ENCODE peak calls at places on chromosome 6, in six cellular contexts. J is IMR-90, U is suprapubic skin, A is HCT116, F is body of pancreas, W is neural progenitor cell. Z is an unnamed sample.

GRCh38 chr6:119390276-119390793 is 40.8 kb upstream of the MAN1A1 start:
- DNase-seq in J (no peak), U (no peak), A (no peak), F (no peak), W (no peak), Z (no peak)

GRCh38 chr6:168563656-168564055 is 122.7 kb downstream of the SMOC2 start:
- DNase-seq in J (no peak), U (no peak), A (no peak), F (no peak), W (no peak), Z (no peak)

GRCh38 chr6:170131351-170131750 is 159.5 kb downstream of the DLL1 start:
- DNase-seq in J (no peak), U (peak; percentile 37), A (no peak), F (no peak), W (no peak), Z (no peak)

GRCh38 chr6:167566711-167567141 is 241.8 kb downstream of the TTLL2 start:
- DNase-seq in J (no peak), U (no peak), A (no peak), F (no peak), W (no peak), Z (peak; percentile 66)

GRCh38 chr6:156807028-156807427 is 29.9 kb downstream of the ARID1B start:
- DNase-seq in J (no peak), U (no peak), A (no peak), F (no peak), W (no peak), Z (no peak)

GRCh38 chr6:89298680-89299450 is 16.2 kb downstream of the GABRR2 start:
- DNase-seq in J (peak; percentile 84), U (no peak), A (peak; percentile 58), F (no peak), W (no peak), Z (peak; percentile 97)

GRCh38 chr6:74100719-74101287 is 404.8 kb downstream of the CD109 start:
- DNase-seq in J (peak; percentile 36), U (no peak), A (no peak), F (no peak), W (no peak), Z (no peak)

GRCh38 chr6:104718672-104719071 is 141.0 kb downstream of the HACE1 start:
- DNase-seq in J (no peak), U (no peak), A (no peak), F (no peak), W (no peak), Z (no peak)

GRCh38 chr6:168196385-168196860 is 117.4 kb upstream of the FRMD1 start:
- DNase-seq in J (no peak), U (no peak), A (no peak), F (peak; percentile 76), W (no peak), Z (no peak)

GRCh38 chr6:28944412-28945006 is 20.7 kb upstream of the TRIM27 start:
- DNase-seq in J (peak; percentile 81), U (no peak), A (no peak), F (peak; percentile 61), W (peak; percentile 79), Z (peak; percentile 81)

GRCh38 chr6:33169286-33170175 is 22.7 kb downstream of the COL11A2 start:
- DNase-seq in J (no peak), U (no peak), A (no peak), F (no peak), W (no peak), Z (no peak)

GRCh38 chr6:168155193-168155592 is 76.2 kb upstream of the FRMD1 start:
- DNase-seq in J (peak; percentile 67), U (no peak), A (no peak), F (no peak), W (no peak), Z (no peak)

GRCh38 chr6:51335543-51335942 is 516.9 kb downstream of the TFAP2B start:
- DNase-seq in J (no peak), U (no peak), A (no peak), F (no peak), W (no peak), Z (no peak)

GRCh38 chr6:98636941-98637340 is 197.4 kb upstream of the POU3F2 start:
- DNase-seq in J (no peak), U (no peak), A (no peak), F (no peak), W (peak; percentile 38), Z (no peak)

GRCh38 chr6:135576055-135576454 is 78.5 kb upstream of the AHI1 start:
- DNase-seq in J (peak; percentile 80), U (no peak), A (no peak), F (no peak), W (no peak), Z (no peak)

GRCh38 chr6:20084411-20084810 is 127.9 kb downstream of the MBOAT1 start:
- DNase-seq in J (no peak), U (no peak), A (no peak), F (no peak), W (no peak), Z (no peak)

GRCh38 chr6:106490453-106490852 is 129.9 kb downstream of the CRYBG1 start:
- DNase-seq in J (no peak), U (no peak), A (no peak), F (no peak), W (no peak), Z (no peak)

GRCh38 chr6:34248198-34248726 is 544 bp downstream of the SMIM29 start:
- DNase-seq in J (peak; percentile 18), U (peak; percentile 85), A (no peak), F (peak; percentile 65), W (peak; percentile 68), Z (peak; percentile 25)

GRCh38 chr6:43506667-43507471 is 3.3 kb downstream of the LRRC73 start:
- DNase-seq in J (peak; percentile 78), U (peak; percentile 85), A (peak; percentile 75), F (peak; percentile 83), W (peak; percentile 82), Z (peak; percentile 92)

GRCh38 chr6:151004415-151005024 is 139.0 kb downstream of the MTHFD1L start:
- DNase-seq in J (peak; percentile 95), U (no peak), A (no peak), F (no peak), W (no peak), Z (no peak)

GRCh38 chr6:105596284-105596755 is 193.4 kb upstream of the PREP start:
- DNase-seq in J (peak; percentile 99), U (no peak), A (no peak), F (no peak), W (no peak), Z (no peak)

GRCh38 chr6:1509241-1509640 is 100.5 kb upstream of the FOXC1 start:
- DNase-seq in J (no peak), U (no peak), A (no peak), F (no peak), W (no peak), Z (no peak)

GRCh38 chr6:146914563-146915483 is 289.4 kb upstream of the STXBP5 start:
- DNase-seq in J (peak; percentile 96), U (no peak), A (peak; percentile 84), F (peak; percentile 18), W (no peak), Z (peak; percentile 76)

GRCh38 chr6:3912366-3913076 is 63.3 kb downstream of the FAM50B start:
- DNase-seq in J (peak; percentile 14), U (no peak), A (no peak), F (no peak), W (no peak), Z (no peak)
- H3K4me3 ChIP-seq in J (no peak overlapping the region), U (no peak overlapping the region), A (peak overlapping the region; percentile 13), F (no peak overlapping the region), W (no peak overlapping the region), Z (no peak overlapping the region)

DNA sequence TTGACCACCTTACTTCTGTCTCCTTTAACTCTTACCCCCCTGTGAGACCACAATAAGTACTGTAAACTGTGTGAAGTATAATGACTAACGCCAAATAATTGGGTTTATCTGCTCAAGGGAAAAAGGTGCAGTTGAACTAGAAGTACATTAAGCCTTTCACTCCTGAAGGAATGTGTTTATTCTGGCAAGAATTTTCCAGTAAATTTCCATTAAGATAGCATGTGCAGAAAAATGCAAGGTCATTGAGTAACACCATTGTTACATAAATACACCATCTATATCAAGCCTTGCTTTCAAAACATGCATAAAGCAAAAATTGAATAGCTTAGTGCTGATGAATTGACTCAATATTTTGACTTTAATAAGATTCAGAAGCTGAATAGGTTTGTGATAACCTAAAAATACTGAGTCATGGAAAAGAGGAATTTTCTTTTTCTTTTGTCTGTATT is 65.4 kb downstream of the ARHGAP18 start:
- DNase-seq in J (peak; percentile 76), U (no peak), A (peak; percentile 75), F (no peak), W (no peak), Z (no peak)
- H3K4me1 ChIP-seq in J (peaks cover 16% of the 10 kb centered on the region), U (peaks cover 41% of the 10 kb centered on the region), A (peaks cover 90% of the 10 kb centered on the region), F (peaks cover 66% of the 10 kb centered on the region), W (peaks cover 8% of the 10 kb centered on the region), Z (peaks cover 17% of the 10 kb centered on the region)

GRCh38 chr6:158660331-158660730 is 10.5 kb downstream of the SYTL3 start:
- DNase-seq in J (no peak), U (no peak), A (no peak), F (peak; percentile 59), W (peak; percentile 34), Z (peak; percentile 46)

GRCh38 chr6:158653577-158654354 is 3.9 kb downstream of the SYTL3 start:
- DNase-seq in J (peak; percentile 72), U (peak; percentile 71), A (no peak), F (peak; percentile 67), W (no peak), Z (no peak)

GRCh38 chr6:158654498-158654897 is 4.6 kb downstream of the SYTL3 start:
- DNase-seq in J (peak; percentile 94), U (peak; percentile 68), A (no peak), F (peak; percentile 35), W (no peak), Z (peak; percentile 72)

GRCh38 chr6:158654960-158655485 is 5.2 kb downstream of the SYTL3 start:
- DNase-seq in J (peak; percentile 79), U (peak; percentile 27), A (no peak), F (no peak), W (no peak), Z (no peak)

GRCh38 chr6:158655569-158656450 is 6.0 kb downstream of the SYTL3 start:
- DNase-seq in J (peak; percentile 21), U (peak; percentile 49), A (no peak), F (no peak), W (no peak), Z (peak; percentile 47)
- H3K4me3 ChIP-seq in J (no peak overlapping the region), U (no peak overlapping the region), A (no peak overlapping the region), F (no peak overlapping the region), W (no peak overlapping the region), Z (no peak overlapping the region)

GRCh38 chr6:53335224-53335994 is 13.3 kb downstream of the ELOVL5 start:
- DNase-seq in J (no peak), U (no peak), A (no peak), F (no peak), W (no peak), Z (no peak)

GRCh38 chr6:53340536-53340935 is 8.2 kb downstream of the ELOVL5 start:
- DNase-seq in J (no peak), U (no peak), A (no peak), F (no peak), W (no peak), Z (no peak)

GRCh38 chr6:53336070-53336469 is 12.7 kb downstream of the ELOVL5 start:
- DNase-seq in J (no peak), U (no peak), A (no peak), F (no peak), W (no peak), Z (no peak)

GRCh38 chr6:53339424-53339823 is 9.3 kb downstream of the ELOVL5 start:
- DNase-seq in J (no peak), U (no peak), A (no peak), F (no peak), W (no peak), Z (no peak)

DNA sequence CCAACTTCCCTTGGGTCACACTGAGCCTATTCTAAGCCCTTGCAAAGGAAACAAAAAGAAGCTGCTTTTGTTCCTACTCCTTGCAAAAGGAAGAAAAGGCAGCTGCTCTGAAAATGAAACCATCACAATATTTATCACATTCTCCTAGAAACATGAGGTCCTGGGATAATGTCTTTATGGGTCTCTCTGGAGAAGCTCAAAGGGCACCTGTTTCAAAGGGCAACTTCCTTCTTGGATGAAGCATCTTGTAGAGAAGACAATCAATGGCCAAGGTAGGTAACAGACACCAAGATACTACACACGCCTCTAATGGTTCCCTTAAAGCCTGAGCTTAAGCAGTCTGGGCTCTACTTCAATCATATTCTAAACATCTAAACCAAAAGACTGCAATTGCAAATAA is 10.4 kb downstream of the ELOVL5 start:
- DNase-seq in J (no peak), U (no peak), A (no peak), F (no peak), W (no peak), Z (no peak)
- H3K4me1 ChIP-seq in J (no peaks in the 10 kb centered on the region), U (peaks cover 4% of the 10 kb centered on the region), A (no peaks in the 10 kb centered on the region), F (no peaks in the 10 kb centered on the region), W (peaks cover 26% of the 10 kb centered on the region), Z (peaks cover 9% of the 10 kb centered on the region)

Z was measured in SJCRH30.